ENCODE peak calls at places on chromosomes 11 and 22, in seven cellular contexts. One of them, this sample, is unnamed.

GRCh38 chr11:47177229-47177845 is 658 bp upstream of the ARFGAP2 start:
- DNase-seq in keratinocyte: peak; percentile 46
- DNase-seq in tibial artery: peak; percentile 84
- DNase-seq in aorta: no peak
- DNase-seq in transverse colon: peak; percentile 73
- DNase-seq in BE2C: peak; percentile 66
- DNase-seq in neural progenitor cell: peak; percentile 85
- DNase-seq in this sample: peak; percentile 89

GRCh38 chr11:64268687-64269379 is 15.6 kb downstream of the BAD start:
- DNase-seq in keratinocyte: no peak
- DNase-seq in tibial artery: peak; percentile 88
- DNase-seq in aorta: peak; percentile 88
- DNase-seq in transverse colon: peak; percentile 75
- DNase-seq in BE2C: peak; percentile 77
- DNase-seq in neural progenitor cell: peak; percentile 43
- DNase-seq in this sample: peak; percentile 73

GRCh38 chr11:60984616-60985015 is 13.1 kb downstream of the CD6 start:
- DNase-seq in keratinocyte: no peak
- DNase-seq in tibial artery: no peak
- DNase-seq in aorta: no peak
- DNase-seq in transverse colon: no peak
- DNase-seq in BE2C: no peak
- DNase-seq in neural progenitor cell: no peak
- DNase-seq in this sample: no peak

GRCh38 chr22:27084130-27084529 is 426.7 kb downstream of the MIAT start:
- DNase-seq in keratinocyte: no peak
- DNase-seq in tibial artery: no peak
- DNase-seq in aorta: no peak
- DNase-seq in transverse colon: no peak
- DNase-seq in BE2C: no peak
- DNase-seq in neural progenitor cell: no peak
- DNase-seq in this sample: no peak

GRCh38 chr11:119361056-119361787 is 14.7 kb upstream of the MFRP start:
- DNase-seq in keratinocyte: peak; percentile 57
- DNase-seq in tibial artery: peak; percentile 93
- DNase-seq in aorta: peak; percentile 88
- DNase-seq in transverse colon: no peak
- DNase-seq in BE2C: no peak
- DNase-seq in neural progenitor cell: peak; percentile 91
- DNase-seq in this sample: peak; percentile 83

GRCh38 chr11:60874421-60875365 is 7.4 kb downstream of the ZP1 start:
- DNase-seq in keratinocyte: no peak
- DNase-seq in tibial artery: peak; percentile 62
- DNase-seq in aorta: no peak
- DNase-seq in transverse colon: no peak
- DNase-seq in BE2C: no peak
- DNase-seq in neural progenitor cell: no peak
- DNase-seq in this sample: no peak

GRCh38 chr11:107043242-107043991 is 25.1 kb upstream of the GUCY1A2 start:
- DNase-seq in keratinocyte: peak; percentile 41
- DNase-seq in tibial artery: no peak
- DNase-seq in aorta: no peak
- DNase-seq in transverse colon: no peak
- DNase-seq in BE2C: no peak
- DNase-seq in neural progenitor cell: no peak
- DNase-seq in this sample: peak; percentile 88

GRCh38 chr22:20418211-20418788 is 19.3 kb downstream of the SCARF2 start:
- DNase-seq in keratinocyte: peak; percentile 26
- DNase-seq in tibial artery: peak; percentile 93
- DNase-seq in aorta: peak; percentile 95
- DNase-seq in transverse colon: peak; percentile 79
- DNase-seq in BE2C: peak; percentile 82
- DNase-seq in neural progenitor cell: peak; percentile 88
- DNase-seq in this sample: peak; percentile 95

GRCh38 chr22:41782316-41782715 is 18.2 kb upstream of the CCDC134 start:
- DNase-seq in keratinocyte: no peak
- DNase-seq in tibial artery: no peak
- DNase-seq in aorta: peak; percentile 23
- DNase-seq in transverse colon: peak; percentile 17
- DNase-seq in BE2C: no peak
- DNase-seq in neural progenitor cell: no peak
- DNase-seq in this sample: no peak

GRCh38 chr11:27242591-27242990 is 120.4 kb downstream of the CCDC34 start:
- DNase-seq in keratinocyte: no peak
- DNase-seq in tibial artery: no peak
- DNase-seq in aorta: no peak
- DNase-seq in transverse colon: no peak
- DNase-seq in BE2C: no peak
- DNase-seq in neural progenitor cell: no peak
- DNase-seq in this sample: no peak

GRCh38 chr11:104538313-104538712 is 359.9 kb downstream of the CASP12 start:
- DNase-seq in keratinocyte: no peak
- DNase-seq in tibial artery: no peak
- DNase-seq in aorta: no peak
- DNase-seq in transverse colon: no peak
- DNase-seq in BE2C: no peak
- DNase-seq in neural progenitor cell: no peak
- DNase-seq in this sample: no peak

GRCh38 chr11:69611548-69612526 is 29.1 kb upstream of the CCND1 start:
- DNase-seq in keratinocyte: no peak
- DNase-seq in tibial artery: no peak
- DNase-seq in aorta: no peak
- DNase-seq in transverse colon: no peak
- DNase-seq in BE2C: no peak
- DNase-seq in neural progenitor cell: no peak
- DNase-seq in this sample: no peak

GRCh38 chr11:70845761-70846160 is 406.6 kb downstream of the SHANK2 start:
- DNase-seq in keratinocyte: no peak
- DNase-seq in tibial artery: no peak
- DNase-seq in aorta: no peak
- DNase-seq in transverse colon: no peak
- DNase-seq in BE2C: no peak
- DNase-seq in neural progenitor cell: no peak
- DNase-seq in this sample: no peak

GRCh38 chr22:48968201-48968959 is 859.3 kb downstream of the BRD1 start:
- DNase-seq in keratinocyte: no peak
- DNase-seq in tibial artery: peak; percentile 40
- DNase-seq in aorta: peak; percentile 34
- DNase-seq in transverse colon: peak; percentile 16
- DNase-seq in BE2C: no peak
- DNase-seq in neural progenitor cell: peak; percentile 50
- DNase-seq in this sample: no peak

GRCh38 chr22:16960884-16961249 is 47.2 kb downstream of the GAB4 start:
- DNase-seq in keratinocyte: no peak
- DNase-seq in tibial artery: no peak
- DNase-seq in aorta: no peak
- DNase-seq in transverse colon: no peak
- DNase-seq in BE2C: no peak
- DNase-seq in neural progenitor cell: no peak
- DNase-seq in this sample: no peak

GRCh38 chr11:128407962-128408361 is 179.4 kb downstream of the ETS1 start:
- DNase-seq in keratinocyte: no peak
- DNase-seq in tibial artery: no peak
- DNase-seq in aorta: no peak
- DNase-seq in transverse colon: no peak
- DNase-seq in BE2C: no peak
- DNase-seq in neural progenitor cell: no peak
- DNase-seq in this sample: peak; percentile 95

GRCh38 chr22:48547971-48548370 is 1279.7 kb downstream of the BRD1 start:
- DNase-seq in keratinocyte: no peak
- DNase-seq in tibial artery: no peak
- DNase-seq in aorta: no peak
- DNase-seq in transverse colon: no peak
- DNase-seq in BE2C: no peak
- DNase-seq in neural progenitor cell: no peak
- DNase-seq in this sample: no peak

GRCh38 chr11:1493650-1494244 is 7.2 kb upstream of the MOB2 start:
- DNase-seq in keratinocyte: no peak
- DNase-seq in tibial artery: no peak
- DNase-seq in aorta: no peak
- DNase-seq in transverse colon: no peak
- DNase-seq in BE2C: no peak
- DNase-seq in neural progenitor cell: no peak
- DNase-seq in this sample: no peak

GRCh38 chr11:30560345-30561106 is 25.6 kb downstream of the MPPED2 start:
- DNase-seq in keratinocyte: no peak
- DNase-seq in tibial artery: no peak
- DNase-seq in aorta: no peak
- DNase-seq in transverse colon: no peak
- DNase-seq in BE2C: no peak
- DNase-seq in neural progenitor cell: no peak
- DNase-seq in this sample: no peak

GRCh38 chr22:33519140-33519973 is 400.9 kb downstream of the LARGE1 start:
- DNase-seq in keratinocyte: peak; percentile 13
- DNase-seq in tibial artery: no peak
- DNase-seq in aorta: no peak
- DNase-seq in transverse colon: peak; percentile 22
- DNase-seq in BE2C: no peak
- DNase-seq in neural progenitor cell: peak; percentile 78
- DNase-seq in this sample: peak; percentile 77

GRCh38 chr11:100739636-100740035 is 52.5 kb downstream of the ARHGAP42 start:
- DNase-seq in keratinocyte: no peak
- DNase-seq in tibial artery: no peak
- DNase-seq in aorta: no peak
- DNase-seq in transverse colon: no peak
- DNase-seq in BE2C: peak; percentile 39
- DNase-seq in neural progenitor cell: peak; percentile 36
- DNase-seq in this sample: peak; percentile 86

GRCh38 chr11:13216019-13217006 is 61.3 kb upstream of the BMAL1 start:
- DNase-seq in keratinocyte: no peak
- DNase-seq in tibial artery: peak; percentile 70
- DNase-seq in aorta: peak; percentile 81
- DNase-seq in transverse colon: no peak
- DNase-seq in BE2C: no peak
- DNase-seq in neural progenitor cell: peak; percentile 61
- DNase-seq in this sample: peak; percentile 93

GRCh38 chr11:115590254-115590653 is 86.0 kb upstream of the CADM1 start:
- DNase-seq in keratinocyte: no peak
- DNase-seq in tibial artery: no peak
- DNase-seq in aorta: no peak
- DNase-seq in transverse colon: no peak
- DNase-seq in BE2C: peak; percentile 45
- DNase-seq in neural progenitor cell: no peak
- DNase-seq in this sample: no peak

GRCh38 chr22:37577957-37578356 is 1.9 kb downstream of the LGALS2 start:
- DNase-seq in keratinocyte: no peak
- DNase-seq in tibial artery: no peak
- DNase-seq in aorta: no peak
- DNase-seq in transverse colon: no peak
- DNase-seq in BE2C: no peak
- DNase-seq in neural progenitor cell: no peak
- DNase-seq in this sample: no peak

DNA sequence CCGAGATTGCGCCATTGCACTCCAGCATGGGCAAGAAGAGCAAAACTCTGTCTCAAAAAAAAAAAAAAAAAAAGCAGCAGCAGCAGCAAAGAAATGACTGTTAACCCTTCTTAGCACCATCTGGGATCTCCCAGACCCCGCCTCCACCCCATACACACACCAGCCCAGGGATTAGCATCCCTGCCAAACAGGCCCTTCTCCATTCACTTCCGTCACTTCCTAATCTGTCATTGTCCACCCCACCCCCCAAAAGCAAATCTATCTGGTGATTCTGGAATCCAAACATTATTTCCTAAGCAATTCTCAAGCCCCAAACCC is 5.8 kb upstream of the AHNAK start:
- DNase-seq in keratinocyte: no peak
- DNase-seq in tibial artery: no peak
- DNase-seq in aorta: no peak
- DNase-seq in transverse colon: no peak
- DNase-seq in BE2C: no peak
- DNase-seq in neural progenitor cell: peak; percentile 53
- DNase-seq in this sample: no peak
- H3K27me3 ChIP-seq in keratinocyte: no peaks in the 10 kb centered on the region
- H3K27me3 ChIP-seq in tibial artery: no peaks in the 10 kb centered on the region
- H3K27me3 ChIP-seq in aorta: no peaks in the 10 kb centered on the region
- H3K27me3 ChIP-seq in transverse colon: no peaks in the 10 kb centered on the region
- H3K27me3 ChIP-seq in BE2C: no peaks in the 10 kb centered on the region
- H3K27me3 ChIP-seq in neural progenitor cell: peaks cover 17% of the 10 kb centered on the region
- H3K27me3 ChIP-seq in this sample: no peaks in the 10 kb centered on the region

DNA sequence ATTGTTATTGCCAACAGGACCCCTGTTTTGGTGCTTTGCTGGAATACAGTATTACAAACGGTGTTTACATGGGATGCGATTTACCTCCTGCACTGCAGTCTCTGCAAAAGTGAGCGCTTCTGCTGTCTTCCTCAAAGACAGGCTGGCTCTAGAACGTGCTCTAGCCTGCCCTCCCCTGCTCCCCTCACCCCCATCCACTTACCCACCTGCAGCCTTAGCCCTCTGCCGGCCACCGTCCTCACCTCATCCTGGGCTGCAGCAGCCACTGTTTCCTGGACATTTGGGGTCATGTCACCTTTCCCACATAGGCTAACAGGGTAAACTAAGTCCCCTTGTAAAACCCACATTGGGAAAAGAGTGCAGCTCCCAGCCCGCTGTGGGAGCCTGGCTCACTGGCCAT is 9.6 kb upstream of the PANX2 start:
- DNase-seq in keratinocyte: no peak
- DNase-seq in tibial artery: no peak
- DNase-seq in aorta: no peak
- DNase-seq in transverse colon: no peak
- DNase-seq in BE2C: no peak
- DNase-seq in neural progenitor cell: no peak
- DNase-seq in this sample: no peak
- H3K27me3 ChIP-seq in keratinocyte: peaks cover 4% of the 10 kb centered on the region
- H3K27me3 ChIP-seq in tibial artery: peaks cover 48% of the 10 kb centered on the region
- H3K27me3 ChIP-seq in aorta: no peaks in the 10 kb centered on the region
- H3K27me3 ChIP-seq in transverse colon: no peaks in the 10 kb centered on the region
- H3K27me3 ChIP-seq in BE2C: no peaks in the 10 kb centered on the region
- H3K27me3 ChIP-seq in neural progenitor cell: no peaks in the 10 kb centered on the region
- H3K27me3 ChIP-seq in this sample: peaks cover 28% of the 10 kb centered on the region

GRCh38 chr22:39967996-39968968 is 8.1 kb downstream of the TMA7B start:
- DNase-seq in keratinocyte: no peak
- DNase-seq in tibial artery: no peak
- DNase-seq in aorta: no peak
- DNase-seq in transverse colon: no peak
- DNase-seq in BE2C: no peak
- DNase-seq in neural progenitor cell: peak; percentile 87
- DNase-seq in this sample: no peak
- H3K27me3 ChIP-seq in keratinocyte: peaks cover 16% of the 10 kb centered on the region
- H3K27me3 ChIP-seq in tibial artery: peaks cover 60% of the 10 kb centered on the region
- H3K27me3 ChIP-seq in aorta: no peaks in the 10 kb centered on the region
- H3K27me3 ChIP-seq in transverse colon: peaks cover 4% of the 10 kb centered on the region
- H3K27me3 ChIP-seq in BE2C: peaks cover 8% of the 10 kb centered on the region
- H3K27me3 ChIP-seq in neural progenitor cell: no peaks in the 10 kb centered on the region
- H3K27me3 ChIP-seq in this sample: peaks cover 41% of the 10 kb centered on the region

GRCh38 chr11:62677160-62677559 is 1.7 kb downstream of the UBXN1 start:
- DNase-seq in keratinocyte: no peak
- DNase-seq in tibial artery: no peak
- DNase-seq in aorta: no peak
- DNase-seq in transverse colon: no peak
- DNase-seq in BE2C: no peak
- DNase-seq in neural progenitor cell: no peak
- DNase-seq in this sample: no peak
- H3K27me3 ChIP-seq in keratinocyte: no peaks in the 10 kb centered on the region
- H3K27me3 ChIP-seq in tibial artery: no peaks in the 10 kb centered on the region
- H3K27me3 ChIP-seq in aorta: no peaks in the 10 kb centered on the region
- H3K27me3 ChIP-seq in transverse colon: no peaks in the 10 kb centered on the region
- H3K27me3 ChIP-seq in BE2C: no peaks in the 10 kb centered on the region
- H3K27me3 ChIP-seq in neural progenitor cell: no peaks in the 10 kb centered on the region
- H3K27me3 ChIP-seq in this sample: no peaks in the 10 kb centered on the region